ENCODE peak calls at places on chromosomes 6 and 20, in eight cellular contexts. K is keratinocyte; R is Panc1; J is HCT116; Q is right cardiac atrium; D is fibroblast of lung; A is colonic mucosa; G is CD8-positive, alpha-beta T cell. C is an unnamed sample.

GRCh38 chr20:54257090-54257816 is 49.4 kb downstream of the PFDN4 start:
- DNase-seq in R (no peak), J (peak), A (no peak), D (peak), K (peak), G (no peak), Q (no peak), C (no peak)

GRCh38 chr6:33929575-33930288 is 125.9 kb upstream of the MLN start:
- DNase-seq in Q (no peak), D (no peak), K (no peak), A (no peak), J (no peak), G (no peak), R (no peak), C (no peak)

GRCh38 chr20:17910828-17911294 is 57.7 kb downstream of the SNX5 start:
- DNase-seq in J (no peak), D (peak), R (no peak), Q (peak), A (no peak), G (no peak), K (no peak), C (no peak)

GRCh38 chr6:113560908-113561307 is 296.2 kb upstream of the MARCKS start:
- DNase-seq in K (peak), Q (no peak), J (peak), R (no peak), G (no peak), D (peak), A (no peak), C (no peak)

GRCh38 chr6:33018904-33019303 is 9.5 kb upstream of the HLA-DOA start:
- DNase-seq in R (no peak), Q (peak), A (peak), D (no peak), J (no peak), G (no peak), K (no peak), C (peak)

GRCh38 chr6:47414517-47415167 is 62.9 kb upstream of the CD2AP start:
- DNase-seq in D (peak), G (no peak), R (peak), A (no peak), Q (no peak), K (no peak), J (no peak), C (peak)

GRCh38 chr6:53493635-53494025 is 51.3 kb downstream of the GCLC start:
- DNase-seq in G (no peak), R (no peak), A (no peak), D (peak), K (no peak), J (no peak), Q (no peak), C (no peak)

GRCh38 chr6:118787746-118788419 is 106.1 kb upstream of the ASF1A start:
- DNase-seq in Q (no peak), R (no peak), J (no peak), A (no peak), G (no peak), K (no peak), D (no peak), C (no peak)

GRCh38 chr6:46983007-46983411 is 59.1 kb downstream of the ADGRF1 start:
- DNase-seq in D (peak), G (no peak), K (peak), Q (no peak), R (peak), J (no peak), A (no peak), C (peak)

GRCh38 chr6:90362273-90362672 is 65.6 kb upstream of the BACH2 start:
- DNase-seq in A (no peak), Q (peak), G (no peak), J (no peak), D (peak), R (no peak), K (no peak), C (no peak)

GRCh38 chr6:89970609-89971337 is 76.5 kb downstream of the GJA10 start:
- DNase-seq in K (no peak), J (peak), R (no peak), D (peak), Q (peak), A (no peak), G (no peak), C (peak)

GRCh38 chr6:105057160-105057559 is 100.3 kb downstream of the LIN28B start:
- DNase-seq in J (no peak), R (no peak), D (no peak), Q (no peak), G (no peak), A (no peak), K (no peak), C (no peak)

GRCh38 chr20:53394433-53394832 is 199.2 kb downstream of the ZNF217 start:
- DNase-seq in Q (no peak), G (no peak), K (no peak), A (no peak), D (no peak), R (no peak), J (no peak), C (no peak)

GRCh38 chr20:23340524-23340923 is 10.1 kb upstream of the NXT1 start:
- DNase-seq in K (no peak), A (no peak), R (peak), Q (peak), D (peak), G (no peak), J (peak), C (peak)

GRCh38 chr6:169395080-169395805 is 141.6 kb upstream of the THBS2 start:
- DNase-seq in A (no peak), R (no peak), Q (no peak), J (no peak), K (no peak), D (no peak), G (no peak), C (no peak)

GRCh38 chr6:41713161-41713649 is 22.2 kb downstream of the TFEB start:
- DNase-seq in A (no peak), D (peak), G (no peak), Q (peak), R (no peak), K (no peak), J (no peak), C (peak)

GRCh38 chr20:16554766-16555543 is 18.3 kb downstream of the KIF16B start:
- DNase-seq in D (no peak), G (no peak), J (no peak), A (no peak), Q (no peak), K (no peak), R (no peak), C (no peak)

GRCh38 chr20:53707341-53708102 is 113.9 kb upstream of the ZNF217 start:
- DNase-seq in G (no peak), Q (no peak), A (no peak), D (peak), R (no peak), J (no peak), K (no peak), C (no peak)

GRCh38 chr6:85672050-85672449 is 29.4 kb upstream of the SYNCRIP start:
- DNase-seq in K (peak), R (no peak), D (no peak), J (no peak), G (no peak), Q (no peak), A (no peak), C (no peak)

GRCh38 chr6:44533221-44533820 is 145.8 kb downstream of the CDC5L start:
- DNase-seq in D (no peak), A (no peak), K (no peak), Q (no peak), J (no peak), R (no peak), G (no peak), C (no peak)

GRCh38 chr6:7703148-7703680 is 22.7 kb upstream of the BMP6 start:
- DNase-seq in J (no peak), K (no peak), R (no peak), A (no peak), Q (no peak), D (no peak), G (no peak), C (no peak)

GRCh38 chr6:53476979-53477378 is 67.9 kb downstream of the GCLC start:
- DNase-seq in G (no peak), J (no peak), K (no peak), R (no peak), D (peak), A (no peak), Q (no peak), C (no peak)

GRCh38 chr6:105452376-105452775 is 49.5 kb upstream of the PREP start:
- DNase-seq in Q (no peak), R (no peak), G (no peak), J (no peak), K (no peak), D (no peak), A (no peak), C (no peak)

GRCh38 chr6:71855406-71855805 is 30.9 kb upstream of the RIMS1 start:
- DNase-seq in K (no peak), A (no peak), J (no peak), Q (no peak), D (no peak), R (no peak), G (no peak), C (no peak)

GRCh38 chr6:90160013-90160412 is 136.6 kb downstream of the BACH2 start:
- DNase-seq in K (no peak), J (no peak), D (no peak), R (no peak), A (no peak), Q (no peak), G (no peak), C (no peak)

GRCh38 chr6:84847349-84848160 is 83.2 kb upstream of the TBX18 start:
- DNase-seq in A (no peak), R (no peak), Q (no peak), D (peak), K (no peak), G (no peak), J (no peak), C (no peak)

GRCh38 chr20:63422653-63423052 is 49.8 kb downstream of the KCNQ2 start:
- DNase-seq in A (no peak), G (no peak), K (no peak), R (no peak), Q (no peak), D (no peak), J (no peak), C (no peak)

GRCh38 chr6:17492350-17492749 is 99.0 kb downstream of the CAP2 start:
- DNase-seq in K (no peak), Q (no peak), G (no peak), D (no peak), R (no peak), J (no peak), A (no peak), C (no peak)

GRCh38 chr6:20647585-20647984 is 113.3 kb downstream of the CDKAL1 start:
- DNase-seq in R (no peak), A (no peak), J (no peak), Q (no peak), D (no peak), K (no peak), G (no peak), C (no peak)

GRCh38 chr20:3909952-3910366 is 20.8 kb downstream of the PANK2 start:
- DNase-seq in K (no peak), J (no peak), D (no peak), G (no peak), Q (no peak), A (no peak), R (no peak), C (no peak)
- H3K27ac ChIP-seq in K (no peak), J (no peak), D (no peak), G (no peak), Q (no peak), A (no peak), R (no peak), C (no peak)

DNA sequence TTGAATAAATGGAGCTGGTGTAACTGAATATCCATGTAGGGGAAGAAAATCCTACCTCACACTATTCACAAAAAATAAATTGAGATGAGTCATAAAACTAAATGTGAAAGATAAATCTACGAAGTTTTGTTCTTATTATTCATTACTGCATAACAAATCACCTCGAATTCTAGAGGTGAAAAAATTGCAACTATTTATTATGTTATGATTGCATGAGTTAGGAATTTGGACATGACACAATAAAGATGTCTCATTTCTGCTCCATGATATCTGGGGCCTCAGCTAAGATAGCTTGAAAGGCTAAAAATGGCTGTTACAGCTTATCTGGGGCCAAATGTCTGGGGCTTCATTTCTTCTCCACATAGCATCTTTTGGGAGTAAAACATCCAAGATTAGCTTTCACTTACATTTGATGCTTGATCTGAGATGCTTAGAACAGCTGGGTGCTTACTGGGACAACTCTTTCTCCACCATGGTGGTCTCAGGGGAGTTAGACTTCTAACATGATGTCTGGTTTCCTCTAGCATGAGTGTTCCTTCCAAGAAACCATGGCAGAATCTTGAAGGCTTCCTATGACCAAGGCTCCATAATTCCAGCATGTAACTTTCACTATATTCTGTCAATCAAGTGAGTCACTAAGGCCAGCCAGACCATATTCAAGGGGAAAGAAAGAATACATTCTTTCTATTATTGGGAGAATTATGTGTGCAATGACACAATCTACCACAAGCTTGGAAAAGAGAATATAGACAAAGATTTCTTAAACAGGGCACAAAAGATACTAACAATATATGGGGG is 30.1 kb downstream of the OR2B6 start:
- DNase-seq in R (no peak), K (peak), D (peak), G (no peak), A (no peak), Q (no peak), J (no peak), C (no peak)
- H3K27ac ChIP-seq in R (no peak), K (peak), D (no peak), G (no peak), A (no peak), Q (no peak), J (no peak), C (no peak)

GRCh38 chr20:38084425-38084951 is 50.9 kb downstream of the RPRD1B start:
- DNase-seq in D (peak), G (no peak), K (no peak), R (no peak), A (no peak), Q (no peak), J (no peak), C (peak)
- H3K27ac ChIP-seq in D (peak), G (no peak), K (no peak), R (peak), A (peak), Q (peak), J (no peak), C (peak)

GRCh38 chr6:30767158-30767943 is 23.0 kb upstream of the IER3 start:
- DNase-seq in J (no peak), D (no peak), G (no peak), R (no peak), K (no peak), A (no peak), Q (no peak), C (no peak)
- H3K27ac ChIP-seq in J (peak), D (no peak), G (no peak), R (peak), K (no peak), A (no peak), Q (peak), C (no peak)

GRCh38 chr20:31721408-31722332 is 998 bp downstream of the BCL2L1 start:
- DNase-seq in D (no peak), R (no peak), K (no peak), G (no peak), A (peak), J (no peak), Q (peak), C (no peak)

GRCh38 chr20:31718952-31719643 is 3.6 kb downstream of the BCL2L1 start:
- DNase-seq in A (peak), J (no peak), R (no peak), G (no peak), Q (no peak), K (no peak), D (no peak), C (peak)

GRCh38 chr20:31717478-31717946 is 5.2 kb downstream of the BCL2L1 start:
- DNase-seq in G (no peak), Q (no peak), J (no peak), K (no peak), A (no peak), R (no peak), D (no peak), C (no peak)

GRCh38 chr20:31720486-31721407 is 1.9 kb downstream of the BCL2L1 start:
- DNase-seq in A (peak), G (no peak), D (no peak), Q (no peak), K (no peak), J (no peak), R (no peak), C (no peak)

GRCh38 chr20:31719644-31720485 is 2.8 kb downstream of the BCL2L1 start:
- DNase-seq in A (peak), G (no peak), R (no peak), K (no peak), J (no peak), Q (no peak), D (peak), C (peak)
- H3K27ac ChIP-seq in A (peak), G (no peak), R (peak), K (peak), J (peak), Q (peak), D (peak), C (peak)

GRCh38 chr20:34881689-34882088 is 5.3 kb downstream of the ACSS2 start:
- DNase-seq in Q (no peak), J (no peak), K (no peak), D (no peak), G (no peak), R (no peak), A (no peak), C (no peak)
- H3K27ac ChIP-seq in Q (no peak), J (no peak), K (no peak), D (no peak), G (no peak), R (no peak), A (no peak), C (no peak)

DNA sequence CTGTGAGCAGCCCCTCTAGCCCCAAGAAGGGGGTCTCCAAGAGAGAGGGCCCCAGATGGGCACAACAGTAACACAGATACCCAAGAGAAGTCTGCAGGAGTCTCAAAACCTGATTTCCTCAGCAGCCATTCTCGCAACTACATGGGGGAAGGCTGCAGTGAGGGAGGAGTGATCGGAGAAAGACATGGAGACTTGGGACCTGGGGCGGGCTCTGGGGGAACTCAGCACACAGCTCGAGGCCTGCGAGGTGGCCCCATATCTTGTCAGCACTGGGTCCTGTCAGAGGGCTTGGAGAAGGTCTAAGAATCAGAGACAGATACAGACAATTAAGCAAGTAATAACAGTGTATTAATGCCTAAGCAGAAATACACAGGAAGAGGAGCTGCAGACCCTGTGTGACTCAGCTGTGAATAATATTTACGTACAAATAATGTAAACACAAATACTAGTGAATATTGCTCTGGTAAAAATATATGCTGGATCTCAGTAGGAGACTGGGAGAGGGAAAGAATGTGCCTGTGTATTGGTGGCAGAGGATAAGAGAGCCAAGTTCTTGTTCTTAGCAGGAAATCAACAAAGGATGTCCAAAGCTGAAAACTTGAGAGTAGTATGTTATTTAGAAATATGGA is 336.2 kb downstream of the ZFAND3 start:
- DNase-seq in R (peak), A (no peak), Q (no peak), J (no peak), K (no peak), D (no peak), G (no peak), C (no peak)
- H3K27ac ChIP-seq in R (no peak), A (no peak), Q (no peak), J (no peak), K (no peak), D (peak), G (no peak), C (no peak)

DNA sequence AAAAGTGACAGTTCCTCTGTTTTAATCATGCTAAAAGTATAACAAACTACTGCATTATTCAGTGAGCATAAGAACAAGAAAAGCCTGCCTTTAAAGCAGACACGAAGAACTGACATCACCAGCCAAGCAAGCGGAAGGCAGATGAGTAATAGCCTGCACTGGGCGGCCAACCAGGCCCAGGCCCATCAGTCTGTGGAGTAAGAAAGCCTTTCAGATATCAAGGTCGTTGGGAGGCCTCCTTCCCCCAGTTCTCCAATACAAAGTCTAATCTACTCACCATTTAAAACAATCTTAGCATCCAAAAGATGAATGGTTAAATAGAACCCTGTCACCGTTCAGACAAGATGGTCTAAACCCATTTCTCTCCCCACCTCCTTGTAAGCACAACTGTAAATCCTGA is 68.2 kb downstream of the ZHX3 start:
- DNase-seq in G (no peak), D (peak), K (no peak), J (no peak), Q (peak), A (peak), R (no peak), C (peak)
- H3K27ac ChIP-seq in G (no peak), D (peak), K (peak), J (no peak), Q (peak), A (peak), R (no peak), C (peak)

DNA sequence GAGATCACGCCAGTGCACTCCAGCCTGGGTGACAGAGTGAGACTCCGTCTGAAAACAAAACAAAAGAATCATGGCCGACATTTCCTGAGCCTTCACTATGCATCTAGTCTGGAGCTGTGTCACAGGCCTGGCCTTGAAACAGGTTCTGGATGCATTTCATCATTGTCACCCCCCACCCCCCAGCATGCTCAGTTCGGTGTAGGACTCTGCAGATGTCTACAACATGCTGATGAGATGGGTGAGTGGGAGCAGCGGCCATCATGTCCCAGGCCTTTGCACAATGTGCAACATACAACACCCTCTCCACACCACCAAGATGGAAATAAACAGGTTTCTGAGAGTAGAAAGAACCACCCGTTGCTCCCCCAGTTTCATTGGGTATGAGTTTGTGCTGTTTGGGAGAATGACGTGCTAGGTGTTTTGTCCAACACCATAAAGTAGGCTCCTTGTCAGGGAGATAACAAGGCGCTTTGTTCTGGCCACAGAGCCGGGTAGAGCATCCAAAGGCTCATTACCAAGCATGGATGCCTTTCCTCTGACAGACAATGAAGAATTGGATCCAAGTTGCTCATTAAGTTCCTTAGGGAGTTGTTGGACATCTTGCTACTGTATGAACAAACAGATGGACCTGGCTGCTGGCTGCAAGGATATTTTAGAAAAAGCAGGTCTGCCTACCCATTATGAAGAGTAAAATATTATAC is 22.1 kb downstream of the SNHG17 start:
- DNase-seq in G (no peak), R (no peak), D (peak), K (no peak), A (no peak), Q (no peak), J (no peak), C (no peak)
- H3K27ac ChIP-seq in G (no peak), R (no peak), D (no peak), K (no peak), A (no peak), Q (no peak), J (no peak), C (no peak)

C was measured in prostate gland.